ENCODE peak calls at places on chromosomes 4 and X, in ten cellular contexts. B, K, Z, P, L, E, U, Q, F and H are unnamed samples.

GRCh38 chrX:118221733-118222132 is 105.1 kb upstream of the KLHL13 start:
- DNase-seq in U (peak; percentile 37), Z (no peak), P (no peak), F (no peak), E (no peak), L (no peak), Q (no peak), K (no peak), B (no peak), H (peak; percentile 20)

GRCh38 chr4:154743683-154744340 is at the start of gene LRAT:
- DNase-seq in K (no peak), Z (peak; percentile 58), L (peak; percentile 91), B (peak; percentile 84), P (no peak), U (peak; percentile 4), F (no peak), Q (peak; percentile 66), E (peak; percentile 44), H (no peak)

GRCh38 chr4:1491630-1492457 is 85.6 kb upstream of the NKX1-1 start:
- DNase-seq in L (no peak), B (peak; percentile 69), U (no peak), E (no peak), Z (no peak), Q (no peak), P (no peak), K (no peak), F (no peak), H (no peak)

GRCh38 chr4:47837582-47838294 is at the start of gene CORIN:
- DNase-seq in P (no peak), F (peak; percentile 26), E (peak; percentile 6), Z (peak; percentile 33), Q (no peak), K (no peak), B (peak; percentile 87), U (no peak), L (peak; percentile 67), H (no peak)

GRCh38 chrX:138928737-138929459 is 217.4 kb upstream of the FGF13 start:
- DNase-seq in Q (no peak), U (no peak), F (peak; percentile 8), B (no peak), Z (no peak), K (no peak), P (no peak), L (no peak), E (no peak), H (no peak)

GRCh38 chr4:139887962-139888735 is 222.5 kb downstream of the MGST2 start:
- DNase-seq in U (peak; percentile 2), K (no peak), B (no peak), E (no peak), Z (no peak), P (no peak), L (peak; percentile 44), F (no peak), Q (no peak), H (no peak)

GRCh38 chrX:150363561-150364346 is 637 bp downstream of the MAMLD1 start:
- DNase-seq in U (peak; percentile 54), L (peak; percentile 44), P (peak; percentile 52), K (peak; percentile 2), F (peak; percentile 47), Q (peak; percentile 31), Z (no peak), B (peak; percentile 88), E (no peak), H (no peak)

GRCh38 chr4:184968784-184969201 is 49.5 kb upstream of the HELT start:
- DNase-seq in U (no peak), E (no peak), L (no peak), K (no peak), Q (no peak), F (no peak), P (no peak), B (no peak), Z (no peak), H (no peak)

GRCh38 chr4:109191216-109191615 is 111.2 kb downstream of the COL25A1 start:
- DNase-seq in L (no peak), Q (no peak), Z (no peak), B (no peak), P (peak; percentile 2), U (no peak), K (no peak), F (no peak), E (no peak), H (no peak)

GRCh38 chrX:110338850-110339373 is 19.7 kb upstream of the RTL9 start:
- DNase-seq in F (no peak), B (no peak), P (no peak), Z (no peak), Q (no peak), L (no peak), K (no peak), U (peak; percentile 40), E (no peak), H (no peak)

GRCh38 chr4:53205970-53206369 is 159.9 kb downstream of the SCFD2 start:
- DNase-seq in B (no peak), E (no peak), Q (no peak), K (no peak), Z (no peak), L (no peak), F (no peak), P (no peak), U (peak; percentile 54), H (no peak)

GRCh38 chr4:101850698-101851097 is 60.2 kb downstream of the BANK1 start:
- DNase-seq in K (no peak), P (no peak), B (no peak), L (no peak), F (no peak), E (no peak), Q (no peak), Z (no peak), U (no peak), H (no peak)

GRCh38 chr4:140152015-140152703 is 1.8 kb downstream of the MAML3 start:
- DNase-seq in P (peak; percentile 88), L (peak; percentile 98), K (no peak), E (peak; percentile 62), F (no peak), Z (peak; percentile 86), Q (peak; percentile 48), U (no peak), B (no peak), H (no peak)

GRCh38 chr4:12965334-12965733 is 518.8 kb downstream of the RAB28 start:
- DNase-seq in E (no peak), L (no peak), K (no peak), B (no peak), Z (no peak), Q (no peak), F (no peak), P (no peak), U (no peak), H (no peak)

GRCh38 chrX:67094061-67094460 is 449.8 kb upstream of the AR start:
- DNase-seq in F (no peak), Z (no peak), P (no peak), Q (no peak), U (no peak), K (no peak), B (no peak), L (no peak), E (no peak), H (no peak)

GRCh38 chr4:48409203-48409602 is 67.9 kb downstream of the SLAIN2 start:
- DNase-seq in U (no peak), Q (no peak), L (no peak), F (no peak), P (no peak), K (no peak), B (no peak), E (no peak), Z (no peak), H (no peak)

GRCh38 chr4:76535603-76536380 is 100.8 kb downstream of the SHROOM3 start:
- DNase-seq in P (no peak), K (no peak), B (no peak), F (no peak), U (peak; percentile 87), L (peak; percentile 9), Q (no peak), E (no peak), Z (no peak), H (peak; percentile 36)

GRCh38 chrX:119871245-119871598 is 311 bp downstream of the RNF113A start:
- DNase-seq in Z (no peak), P (no peak), E (no peak), F (no peak), B (no peak), Q (no peak), U (no peak), L (no peak), K (no peak), H (no peak)